ENCODE peak calls at places on chromosome 16, in nine cellular contexts. A, E, B, O, J, N, Z, U and Q are unnamed samples.

GRCh38 chr16:27922433-27922832 is 141.1 kb downstream of the GSG1L start:
- DNase-seq in A (peak; percentile 3), E (peak; percentile 33), B (no peak), O (no peak), J (peak; percentile 51), N (no peak), Z (no peak), U (no peak), Q (no peak)

GRCh38 chr16:68707341-68708152 is 29.5 kb upstream of the CDH1 start:
- DNase-seq in A (no peak), E (peak; percentile 96), B (no peak), O (no peak), J (peak; percentile 87), N (peak; percentile 80), Z (peak; percentile 64), U (peak; percentile 67), Q (no peak)

GRCh38 chr16:68022728-68023537 is at the start of the genes DDX28 and DUS2:
- DNase-seq in A (peak; percentile 94), E (peak; percentile 85), B (peak; percentile 91), O (peak; percentile 93), J (peak; percentile 96), N (peak; percentile 88), Z (peak; percentile 84), U (peak; percentile 94), Q (peak; percentile 94)

GRCh38 chr16:20925780-20926179 is 25.2 kb downstream of the LYRM1 start:
- DNase-seq in A (no peak), E (no peak), B (no peak), O (no peak), J (no peak), N (no peak), Z (no peak), U (no peak), Q (no peak)

GRCh38 chr16:77871932-77872331 is 83.6 kb downstream of the VAT1L start:
- DNase-seq in A (no peak), E (no peak), B (no peak), O (no peak), J (no peak), N (no peak), Z (no peak), U (no peak), Q (no peak)

GRCh38 chr16:64437706-64438329 is 684.0 kb downstream of the CDH11 start:
- DNase-seq in A (no peak), E (no peak), B (peak; percentile 19), O (peak; percentile 68), J (no peak), N (no peak), Z (no peak), U (peak; percentile 13), Q (no peak)

GRCh38 chr16:28604186-28604565 is 5.7 kb downstream of the SULT1A1 start:
- DNase-seq in A (no peak), E (no peak), B (no peak), O (no peak), J (no peak), N (no peak), Z (no peak), U (no peak), Q (no peak)

GRCh38 chr16:81493755-81494433 is 49.3 kb downstream of the CMIP start:
- DNase-seq in A (peak; percentile 93), E (peak; percentile 96), B (no peak), O (no peak), J (no peak), N (peak; percentile 93), Z (peak; percentile 83), U (peak; percentile 88), Q (no peak)

GRCh38 chr16:86635926-86636325 is 57.6 kb downstream of the FOXL1 start:
- DNase-seq in A (no peak), E (no peak), B (no peak), O (no peak), J (no peak), N (no peak), Z (no peak), U (no peak), Q (no peak)

GRCh38 chr16:57253410-57253927 is 8.4 kb downstream of the ARL2BP start:
- DNase-seq in A (peak; percentile 52), E (peak; percentile 53), B (no peak), O (no peak), J (no peak), N (peak; percentile 31), Z (no peak), U (no peak), Q (no peak)

GRCh38 chr16:27685802-27686201 is 135.9 kb downstream of the KATNIP start:
- DNase-seq in A (peak; percentile 44), E (no peak), B (no peak), O (no peak), J (no peak), N (no peak), Z (no peak), U (no peak), Q (no peak)

GRCh38 chr16:50496990-50497389 is 51.2 kb upstream of the NKD1 start:
- DNase-seq in A (peak; percentile 25), E (peak; percentile 46), B (no peak), O (no peak), J (no peak), N (no peak), Z (no peak), U (no peak), Q (no peak)

GRCh38 chr16:79847101-79847500 is 246.6 kb upstream of the MAF start:
- DNase-seq in A (no peak), E (no peak), B (no peak), O (no peak), J (no peak), N (no peak), Z (no peak), U (no peak), Q (no peak)

GRCh38 chr16:30354423-30355143 is 525 bp downstream of the CD2BP2 start:
- DNase-seq in A (peak; percentile 46), E (no peak), B (peak; percentile 74), O (no peak), J (peak; percentile 63), N (peak; percentile 12), Z (no peak), U (peak; percentile 50), Q (peak; percentile 19)

GRCh38 chr16:30355144-30355953 is at the start of gene CD2BP2:
- DNase-seq in A (peak; percentile 100), E (peak; percentile 99), B (peak; percentile 96), O (peak; percentile 98), J (peak; percentile 99), N (peak; percentile 98), Z (peak; percentile 99), U (peak; percentile 99), Q (peak; percentile 98)

GRCh38 chr16:30352488-30353401 is 2.4 kb downstream of the CD2BP2 start:
- DNase-seq in A (no peak), E (no peak), B (peak; percentile 46), O (no peak), J (peak; percentile 41), N (no peak), Z (no peak), U (no peak), Q (peak; percentile 37)

GRCh38 chr16:30351586-30352419 is 3.3 kb downstream of the CD2BP2 start:
- DNase-seq in A (peak; percentile 96), E (no peak), B (no peak), O (no peak), J (no peak), N (peak; percentile 88), Z (peak; percentile 39), U (no peak), Q (peak; percentile 36)

GRCh38 chr16:30353438-30354129 is 1.5 kb downstream of the CD2BP2 start:
- DNase-seq in A (no peak), E (no peak), B (no peak), O (no peak), J (no peak), N (no peak), Z (no peak), U (no peak), Q (no peak)
- H3K27ac ChIP-seq in A (peak overlapping the region; percentile 98), E (no peak overlapping the region), B (peak overlapping the region; percentile 99), O (no peak overlapping the region), J (no peak overlapping the region), N (no peak overlapping the region), Z (peak overlapping the region; percentile 92), U (no peak overlapping the region), Q (peak overlapping the region; percentile 76)

DNA sequence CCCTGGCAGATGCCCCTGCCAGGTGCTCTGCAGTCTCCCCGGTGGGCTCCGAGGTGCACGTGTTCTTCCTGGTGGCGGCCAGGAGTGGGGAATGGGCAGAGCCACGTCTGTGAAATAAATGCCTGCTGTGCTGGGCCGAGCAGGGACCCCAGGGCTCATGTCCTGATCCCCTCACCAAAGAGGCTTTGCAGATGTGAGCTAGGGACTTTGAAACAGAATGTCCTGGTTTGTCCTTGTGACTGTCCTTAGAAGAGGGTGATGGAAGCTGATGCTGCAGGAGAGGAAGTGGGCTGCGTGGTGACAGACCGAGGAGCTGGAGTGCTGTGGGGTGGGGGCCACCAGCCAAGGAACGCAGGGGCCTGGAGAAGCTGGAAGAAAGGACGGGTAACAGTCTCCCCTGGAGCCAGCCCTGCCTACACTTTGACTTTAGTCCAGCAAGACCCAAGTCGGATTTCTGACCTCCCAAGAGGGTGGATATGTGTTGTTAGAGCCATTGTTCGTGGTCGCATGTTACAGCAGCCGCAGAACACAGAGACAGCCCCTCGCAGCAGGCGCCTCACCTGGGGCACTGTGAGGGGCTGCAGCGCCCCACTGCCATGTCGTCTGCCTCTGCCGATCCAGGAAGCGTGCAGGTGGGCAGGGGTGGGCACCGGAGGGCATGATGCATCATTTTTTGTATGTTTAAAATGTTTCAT is 217.9 kb upstream of the CIBAR2 start:
- DNase-seq in A (no peak), E (no peak), B (peak; percentile 57), O (no peak), J (no peak), N (no peak), Z (no peak), U (no peak), Q (peak; percentile 14)
- H3K4me2 ChIP-seq in A (peak overlapping the region; percentile 24), E (no peak overlapping the region), B (no peak overlapping the region), O (no peak overlapping the region), J (peak overlapping the region; percentile 73), N (no peak overlapping the region), Z (peak overlapping the region; percentile 78), U (peak overlapping the region; percentile 70), Q (peak overlapping the region; percentile 39)

DNA sequence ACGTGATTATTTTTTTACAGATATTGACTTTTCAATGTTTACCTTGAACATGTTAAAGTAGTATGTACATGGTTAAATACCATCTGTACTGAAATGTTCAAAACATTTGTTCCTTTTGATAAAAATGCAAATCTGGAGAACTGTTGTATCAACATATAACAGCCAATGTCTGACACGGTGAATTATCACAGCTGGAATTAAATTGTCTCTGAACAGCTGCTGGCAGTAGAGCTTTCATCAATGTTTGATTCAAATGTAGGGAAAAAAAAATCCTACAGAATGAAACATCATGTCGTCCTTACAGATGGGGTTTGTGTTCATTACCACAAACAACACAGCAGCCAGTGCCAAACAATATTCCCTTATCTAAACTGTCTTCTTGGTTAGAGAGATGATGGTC is 79.9 kb downstream of the TOX3 start:
- DNase-seq in A (no peak), E (no peak), B (no peak), O (no peak), J (no peak), N (no peak), Z (no peak), U (no peak), Q (no peak)
- H3K9me2 ChIP-seq in A (no peaks in the 10 kb centered on the region), E (no peaks in the 10 kb centered on the region), B (no peaks in the 10 kb centered on the region), O (no peaks in the 10 kb centered on the region), J (no peaks in the 10 kb centered on the region), N (no peaks in the 10 kb centered on the region), Z (no peaks in the 10 kb centered on the region), U (no peaks in the 10 kb centered on the region), Q (no peaks in the 10 kb centered on the region)

DNA sequence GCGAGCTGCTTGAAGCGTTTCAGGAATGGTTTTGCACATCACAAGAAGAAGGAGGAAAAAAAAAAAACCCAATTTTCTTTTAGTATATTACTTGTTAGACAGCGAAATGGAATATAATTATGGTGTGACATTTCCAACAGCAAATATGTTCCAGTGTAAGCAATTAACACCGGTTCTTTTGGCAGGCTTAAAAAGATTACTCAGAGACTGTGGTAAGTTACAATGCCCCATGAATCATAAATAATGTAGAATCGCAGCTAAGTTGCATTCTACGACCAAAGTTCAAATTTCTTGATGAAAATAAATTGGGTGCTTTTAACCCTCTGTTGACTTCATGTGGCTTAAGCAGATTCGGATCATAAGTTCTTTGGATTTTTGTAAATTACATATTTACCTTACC is 245.2 kb downstream of the XYLT1 start:
- DNase-seq in A (peak; percentile 77), E (no peak), B (no peak), O (no peak), J (no peak), N (no peak), Z (no peak), U (no peak), Q (no peak)
- H3K27ac ChIP-seq in A (peak overlapping the region; percentile 40), E (no peak overlapping the region), B (no peak overlapping the region), O (no peak overlapping the region), J (no peak overlapping the region), N (no peak overlapping the region), Z (no peak overlapping the region), U (peak overlapping the region; percentile 48), Q (peak overlapping the region; percentile 23)